ENCODE peak calls at places on chromosomes 6 and 20, in nine cellular contexts. N, M, H, B, I, O, U, Q and P are unnamed samples.

GRCh38 chr6:16803294-16804006 is 42.2 kb upstream of the ATXN1 start:
- DNase-seq in N (peak), M (peak), H (no peak), B (peak), I (peak), O (no peak), U (no peak), Q (no peak), P (peak)

GRCh38 chr6:145656128-145656527 is 79.2 kb downstream of the EPM2A start:
- DNase-seq in N (no peak), M (no peak), H (no peak), B (peak), I (no peak), O (no peak), U (no peak), Q (no peak), P (no peak)

GRCh38 chr6:11595903-11596302 is 58.4 kb downstream of the TMEM170B start:
- DNase-seq in N (peak), M (no peak), H (no peak), B (no peak), I (peak), O (no peak), U (no peak), Q (no peak), P (no peak)

GRCh38 chr6:16321341-16321710 is 82.9 kb downstream of the GMPR start:
- DNase-seq in N (no peak), M (no peak), H (no peak), B (no peak), I (no peak), O (no peak), U (no peak), Q (no peak), P (no peak)

GRCh38 chr6:33410711-33411631 is at the start of gene PHF1:
- DNase-seq in N (peak), M (peak), H (no peak), B (peak), I (peak), O (peak), U (no peak), Q (peak), P (no peak)

GRCh38 chr6:150766201-150766997 is 99.1 kb upstream of the MTHFD1L start:
- DNase-seq in N (peak), M (peak), H (no peak), B (peak), I (peak), O (no peak), U (no peak), Q (no peak), P (peak)

GRCh38 chr6:15990179-15990578 is 138.7 kb upstream of the MYLIP start:
- DNase-seq in N (no peak), M (no peak), H (no peak), B (no peak), I (no peak), O (no peak), U (no peak), Q (no peak), P (no peak)

GRCh38 chr6:99879431-99879830 is 114.6 kb downstream of the MCHR2 start:
- DNase-seq in N (no peak), M (no peak), H (no peak), B (no peak), I (no peak), O (no peak), U (no peak), Q (no peak), P (no peak)

GRCh38 chr20:23412026-23412425 is 9.3 kb downstream of the NAPB start:
- DNase-seq in N (peak), M (no peak), H (no peak), B (no peak), I (peak), O (no peak), U (no peak), Q (no peak), P (no peak)

GRCh38 chr6:84504025-84504424 is 260.4 kb downstream of the TBX18 start:
- DNase-seq in N (no peak), M (no peak), H (no peak), B (no peak), I (no peak), O (no peak), U (no peak), Q (no peak), P (no peak)

GRCh38 chr6:125944434-125944816 is 12.1 kb upstream of the HINT3 start:
- DNase-seq in N (peak), M (no peak), H (no peak), B (peak), I (no peak), O (no peak), U (peak), Q (no peak), P (peak)

GRCh38 chr6:137160763-137161162 is 12.7 kb downstream of the IL22RA2 start:
- DNase-seq in N (peak), M (peak), H (no peak), B (peak), I (no peak), O (no peak), U (no peak), Q (no peak), P (no peak)

GRCh38 chr20:19901226-19901625 is 115.9 kb upstream of the NAA20 start:
- DNase-seq in N (no peak), M (no peak), H (no peak), B (no peak), I (no peak), O (no peak), U (no peak), Q (no peak), P (no peak)